ENCODE peak calls at places on chromosomes 5 and 9, in eight cellular contexts. One of them, this sample, is unnamed.

GRCh38 chr5:176371621-176372539 is 6.6 kb downstream of the ARL10 start:
- DNase-seq in NCI-H1105: no peak
- DNase-seq in progenitor cell of endocrine pancreas: no peak
- DNase-seq in IMR-90: no peak
- DNase-seq in NCI-H187: no peak
- DNase-seq in ovary: no peak
- DNase-seq in AG04450: no peak
- DNase-seq in stimulated activated CD4-positive, alpha-beta T cell treated with anti-CD3 and anti-CD28 coated beads, Interleukin-1b, Interleukin-23, amount 100 ng/mL, for 24 hours: no peak
- DNase-seq in this sample: no peak

GRCh38 chr5:172622091-172623046 is 18.7 kb upstream of the NEURL1B start:
- DNase-seq in NCI-H1105: no peak
- DNase-seq in progenitor cell of endocrine pancreas: no peak
- DNase-seq in IMR-90: no peak
- DNase-seq in NCI-H187: no peak
- DNase-seq in ovary: no peak
- DNase-seq in AG04450: no peak
- DNase-seq in stimulated activated CD4-positive, alpha-beta T cell treated with anti-CD3 and anti-CD28 coated beads, Interleukin-1b, Interleukin-23, amount 100 ng/mL, for 24 hours: no peak
- DNase-seq in this sample: no peak

GRCh38 chr5:107808671-107809137 is 138.0 kb upstream of the EFNA5 start:
- DNase-seq in NCI-H1105: peak
- DNase-seq in progenitor cell of endocrine pancreas: peak
- DNase-seq in IMR-90: no peak
- DNase-seq in NCI-H187: peak
- DNase-seq in ovary: no peak
- DNase-seq in AG04450: no peak
- DNase-seq in stimulated activated CD4-positive, alpha-beta T cell treated with anti-CD3 and anti-CD28 coated beads, Interleukin-1b, Interleukin-23, amount 100 ng/mL, for 24 hours: no peak
- DNase-seq in this sample: peak

GRCh38 chr9:73683862-73684591 is 532.4 kb downstream of the ANXA1 start:
- DNase-seq in NCI-H1105: peak
- DNase-seq in progenitor cell of endocrine pancreas: no peak
- DNase-seq in IMR-90: no peak
- DNase-seq in NCI-H187: no peak
- DNase-seq in ovary: no peak
- DNase-seq in AG04450: no peak
- DNase-seq in stimulated activated CD4-positive, alpha-beta T cell treated with anti-CD3 and anti-CD28 coated beads, Interleukin-1b, Interleukin-23, amount 100 ng/mL, for 24 hours: no peak
- DNase-seq in this sample: no peak

GRCh38 chr9:83538172-83538889 is at the start of gene FRMD3:
- DNase-seq in NCI-H1105: peak
- DNase-seq in progenitor cell of endocrine pancreas: peak
- DNase-seq in IMR-90: peak
- DNase-seq in NCI-H187: peak
- DNase-seq in ovary: peak
- DNase-seq in AG04450: no peak
- DNase-seq in stimulated activated CD4-positive, alpha-beta T cell treated with anti-CD3 and anti-CD28 coated beads, Interleukin-1b, Interleukin-23, amount 100 ng/mL, for 24 hours: peak
- DNase-seq in this sample: peak

GRCh38 chr5:113199122-113199905 is 222.7 kb downstream of the DCP2 start:
- DNase-seq in NCI-H1105: no peak
- DNase-seq in progenitor cell of endocrine pancreas: no peak
- DNase-seq in IMR-90: peak
- DNase-seq in NCI-H187: no peak
- DNase-seq in ovary: no peak
- DNase-seq in AG04450: peak
- DNase-seq in stimulated activated CD4-positive, alpha-beta T cell treated with anti-CD3 and anti-CD28 coated beads, Interleukin-1b, Interleukin-23, amount 100 ng/mL, for 24 hours: no peak
- DNase-seq in this sample: no peak

GRCh38 chr9:124721109-124721850 is 49.8 kb downstream of the NR6A1 start:
- DNase-seq in NCI-H1105: no peak
- DNase-seq in progenitor cell of endocrine pancreas: no peak
- DNase-seq in IMR-90: peak
- DNase-seq in NCI-H187: no peak
- DNase-seq in ovary: no peak
- DNase-seq in AG04450: no peak
- DNase-seq in stimulated activated CD4-positive, alpha-beta T cell treated with anti-CD3 and anti-CD28 coated beads, Interleukin-1b, Interleukin-23, amount 100 ng/mL, for 24 hours: no peak
- DNase-seq in this sample: no peak

GRCh38 chr9:119333507-119334229 is 35.6 kb downstream of the BRINP1 start:
- DNase-seq in NCI-H1105: no peak
- DNase-seq in progenitor cell of endocrine pancreas: no peak
- DNase-seq in IMR-90: no peak
- DNase-seq in NCI-H187: no peak
- DNase-seq in ovary: no peak
- DNase-seq in AG04450: no peak
- DNase-seq in stimulated activated CD4-positive, alpha-beta T cell treated with anti-CD3 and anti-CD28 coated beads, Interleukin-1b, Interleukin-23, amount 100 ng/mL, for 24 hours: no peak
- DNase-seq in this sample: no peak

GRCh38 chr9:135670721-135671590 is 7.8 kb downstream of the LCN9 start:
- DNase-seq in NCI-H1105: no peak
- DNase-seq in progenitor cell of endocrine pancreas: no peak
- DNase-seq in IMR-90: no peak
- DNase-seq in NCI-H187: no peak
- DNase-seq in ovary: peak
- DNase-seq in AG04450: no peak
- DNase-seq in stimulated activated CD4-positive, alpha-beta T cell treated with anti-CD3 and anti-CD28 coated beads, Interleukin-1b, Interleukin-23, amount 100 ng/mL, for 24 hours: no peak
- DNase-seq in this sample: no peak

GRCh38 chr5:96316017-96316416 is 117.0 kb downstream of the PCSK1 start:
- DNase-seq in NCI-H1105: no peak
- DNase-seq in progenitor cell of endocrine pancreas: no peak
- DNase-seq in IMR-90: peak
- DNase-seq in NCI-H187: no peak
- DNase-seq in ovary: no peak
- DNase-seq in AG04450: no peak
- DNase-seq in stimulated activated CD4-positive, alpha-beta T cell treated with anti-CD3 and anti-CD28 coated beads, Interleukin-1b, Interleukin-23, amount 100 ng/mL, for 24 hours: no peak
- DNase-seq in this sample: no peak

GRCh38 chr5:16866795-16867584 is 69.1 kb downstream of the MYO10 start:
- DNase-seq in NCI-H1105: no peak
- DNase-seq in progenitor cell of endocrine pancreas: no peak
- DNase-seq in IMR-90: peak
- DNase-seq in NCI-H187: peak
- DNase-seq in ovary: no peak
- DNase-seq in AG04450: no peak
- DNase-seq in stimulated activated CD4-positive, alpha-beta T cell treated with anti-CD3 and anti-CD28 coated beads, Interleukin-1b, Interleukin-23, amount 100 ng/mL, for 24 hours: no peak
- DNase-seq in this sample: no peak

GRCh38 chr5:112709416-112709815 is 28.3 kb upstream of the APC start:
- DNase-seq in NCI-H1105: no peak
- DNase-seq in progenitor cell of endocrine pancreas: no peak
- DNase-seq in IMR-90: no peak
- DNase-seq in NCI-H187: no peak
- DNase-seq in ovary: no peak
- DNase-seq in AG04450: no peak
- DNase-seq in stimulated activated CD4-positive, alpha-beta T cell treated with anti-CD3 and anti-CD28 coated beads, Interleukin-1b, Interleukin-23, amount 100 ng/mL, for 24 hours: no peak
- DNase-seq in this sample: no peak

GRCh38 chr5:55004728-55005127 is 19.3 kb upstream of the GZMK start:
- DNase-seq in NCI-H1105: no peak
- DNase-seq in progenitor cell of endocrine pancreas: no peak
- DNase-seq in IMR-90: peak
- DNase-seq in NCI-H187: no peak
- DNase-seq in ovary: no peak
- DNase-seq in AG04450: no peak
- DNase-seq in stimulated activated CD4-positive, alpha-beta T cell treated with anti-CD3 and anti-CD28 coated beads, Interleukin-1b, Interleukin-23, amount 100 ng/mL, for 24 hours: no peak
- DNase-seq in this sample: no peak

GRCh38 chr5:15014809-15015208 is 143.2 kb upstream of the ANKH start:
- DNase-seq in NCI-H1105: no peak
- DNase-seq in progenitor cell of endocrine pancreas: no peak
- DNase-seq in IMR-90: peak
- DNase-seq in NCI-H187: no peak
- DNase-seq in ovary: no peak
- DNase-seq in AG04450: no peak
- DNase-seq in stimulated activated CD4-positive, alpha-beta T cell treated with anti-CD3 and anti-CD28 coated beads, Interleukin-1b, Interleukin-23, amount 100 ng/mL, for 24 hours: no peak
- DNase-seq in this sample: no peak

GRCh38 chr5:142356716-142357468 is 32.1 kb upstream of the SPRY4 start:
- DNase-seq in NCI-H1105: peak
- DNase-seq in progenitor cell of endocrine pancreas: peak
- DNase-seq in IMR-90: peak
- DNase-seq in NCI-H187: no peak
- DNase-seq in ovary: peak
- DNase-seq in AG04450: peak
- DNase-seq in stimulated activated CD4-positive, alpha-beta T cell treated with anti-CD3 and anti-CD28 coated beads, Interleukin-1b, Interleukin-23, amount 100 ng/mL, for 24 hours: peak
- DNase-seq in this sample: peak

GRCh38 chr5:178349607-178350353 is 117.2 kb upstream of the PHYKPL start:
- DNase-seq in NCI-H1105: no peak
- DNase-seq in progenitor cell of endocrine pancreas: no peak
- DNase-seq in IMR-90: no peak
- DNase-seq in NCI-H187: no peak
- DNase-seq in ovary: no peak
- DNase-seq in AG04450: no peak
- DNase-seq in stimulated activated CD4-positive, alpha-beta T cell treated with anti-CD3 and anti-CD28 coated beads, Interleukin-1b, Interleukin-23, amount 100 ng/mL, for 24 hours: no peak
- DNase-seq in this sample: no peak

GRCh38 chr5:1058988-1059883 is 50.6 kb downstream of the NKD2 start:
- DNase-seq in NCI-H1105: no peak
- DNase-seq in progenitor cell of endocrine pancreas: no peak
- DNase-seq in IMR-90: no peak
- DNase-seq in NCI-H187: no peak
- DNase-seq in ovary: peak
- DNase-seq in AG04450: no peak
- DNase-seq in stimulated activated CD4-positive, alpha-beta T cell treated with anti-CD3 and anti-CD28 coated beads, Interleukin-1b, Interleukin-23, amount 100 ng/mL, for 24 hours: no peak
- DNase-seq in this sample: no peak

GRCh38 chr5:175253597-175253996 is 190.4 kb downstream of the DRD1 start:
- DNase-seq in NCI-H1105: no peak
- DNase-seq in progenitor cell of endocrine pancreas: no peak
- DNase-seq in IMR-90: peak
- DNase-seq in NCI-H187: no peak
- DNase-seq in ovary: no peak
- DNase-seq in AG04450: no peak
- DNase-seq in stimulated activated CD4-positive, alpha-beta T cell treated with anti-CD3 and anti-CD28 coated beads, Interleukin-1b, Interleukin-23, amount 100 ng/mL, for 24 hours: no peak
- DNase-seq in this sample: peak

This sample was measured in hypothalamus.